ENCODE peak calls at places on chromosomes 7 and 10, in eight cellular contexts. One of them, this sample, is unnamed.

GRCh38 chr7:130998993-130999602 is 265.1 kb upstream of the KLF14 start:
- DNase-seq in naive thymus-derived CD8-positive, alpha-beta T cell: no peak
- DNase-seq in NCI-H1092 treated with DMSO at 0.1 percent for 48 hours: no peak
- DNase-seq in choroid plexus epithelial cell: peak
- DNase-seq in amygdala: no peak
- DNase-seq in activated CD4-positive, alpha-beta T cell treated with anti-CD3 and anti-CD28 coated beads, Interleukin-2, amount 50 U/mL, for 48 hours: no peak
- DNase-seq in COLO829: no peak
- DNase-seq in hepatic stellate cell: no peak
- DNase-seq in this sample: no peak

GRCh38 chr10:102421645-102422585 is 1.3 kb downstream of the FBXL15 start:
- DNase-seq in naive thymus-derived CD8-positive, alpha-beta T cell: no peak
- DNase-seq in NCI-H1092 treated with DMSO at 0.1 percent for 48 hours: no peak
- DNase-seq in choroid plexus epithelial cell: peak
- DNase-seq in amygdala: no peak
- DNase-seq in activated CD4-positive, alpha-beta T cell treated with anti-CD3 and anti-CD28 coated beads, Interleukin-2, amount 50 U/mL, for 48 hours: no peak
- DNase-seq in COLO829: no peak
- DNase-seq in hepatic stellate cell: no peak
- DNase-seq in this sample: peak

GRCh38 chr7:80724249-80724871 is 85.9 kb downstream of the CD36 start:
- DNase-seq in naive thymus-derived CD8-positive, alpha-beta T cell: no peak
- DNase-seq in NCI-H1092 treated with DMSO at 0.1 percent for 48 hours: no peak
- DNase-seq in choroid plexus epithelial cell: peak
- DNase-seq in amygdala: no peak
- DNase-seq in activated CD4-positive, alpha-beta T cell treated with anti-CD3 and anti-CD28 coated beads, Interleukin-2, amount 50 U/mL, for 48 hours: no peak
- DNase-seq in COLO829: no peak
- DNase-seq in hepatic stellate cell: no peak
- DNase-seq in this sample: no peak

GRCh38 chr10:68171539-68172080 is 60.3 kb downstream of the ATOH7 start:
- DNase-seq in naive thymus-derived CD8-positive, alpha-beta T cell: no peak
- DNase-seq in NCI-H1092 treated with DMSO at 0.1 percent for 48 hours: no peak
- DNase-seq in choroid plexus epithelial cell: no peak
- DNase-seq in amygdala: no peak
- DNase-seq in activated CD4-positive, alpha-beta T cell treated with anti-CD3 and anti-CD28 coated beads, Interleukin-2, amount 50 U/mL, for 48 hours: no peak
- DNase-seq in COLO829: no peak
- DNase-seq in hepatic stellate cell: no peak
- DNase-seq in this sample: no peak

GRCh38 chr10:98848361-98848760 is 387.3 kb downstream of the HPSE2 start:
- DNase-seq in naive thymus-derived CD8-positive, alpha-beta T cell: no peak
- DNase-seq in NCI-H1092 treated with DMSO at 0.1 percent for 48 hours: no peak
- DNase-seq in choroid plexus epithelial cell: no peak
- DNase-seq in amygdala: no peak
- DNase-seq in activated CD4-positive, alpha-beta T cell treated with anti-CD3 and anti-CD28 coated beads, Interleukin-2, amount 50 U/mL, for 48 hours: no peak
- DNase-seq in COLO829: no peak
- DNase-seq in hepatic stellate cell: no peak
- DNase-seq in this sample: no peak

GRCh38 chr7:34844401-34844800 is 186.4 kb downstream of the NPSR1 start:
- DNase-seq in naive thymus-derived CD8-positive, alpha-beta T cell: no peak
- DNase-seq in NCI-H1092 treated with DMSO at 0.1 percent for 48 hours: no peak
- DNase-seq in choroid plexus epithelial cell: no peak
- DNase-seq in amygdala: no peak
- DNase-seq in activated CD4-positive, alpha-beta T cell treated with anti-CD3 and anti-CD28 coated beads, Interleukin-2, amount 50 U/mL, for 48 hours: no peak
- DNase-seq in COLO829: no peak
- DNase-seq in hepatic stellate cell: no peak
- DNase-seq in this sample: no peak

GRCh38 chr7:234712-235553 is 42.6 kb downstream of the FAM20C start:
- DNase-seq in naive thymus-derived CD8-positive, alpha-beta T cell: no peak
- DNase-seq in NCI-H1092 treated with DMSO at 0.1 percent for 48 hours: no peak
- DNase-seq in choroid plexus epithelial cell: no peak
- DNase-seq in amygdala: no peak
- DNase-seq in activated CD4-positive, alpha-beta T cell treated with anti-CD3 and anti-CD28 coated beads, Interleukin-2, amount 50 U/mL, for 48 hours: no peak
- DNase-seq in COLO829: no peak
- DNase-seq in hepatic stellate cell: peak
- DNase-seq in this sample: peak

GRCh38 chr10:76786673-76787072 is 850.9 kb downstream of the KCNMA1 start:
- DNase-seq in naive thymus-derived CD8-positive, alpha-beta T cell: no peak
- DNase-seq in NCI-H1092 treated with DMSO at 0.1 percent for 48 hours: no peak
- DNase-seq in choroid plexus epithelial cell: no peak
- DNase-seq in amygdala: no peak
- DNase-seq in activated CD4-positive, alpha-beta T cell treated with anti-CD3 and anti-CD28 coated beads, Interleukin-2, amount 50 U/mL, for 48 hours: no peak
- DNase-seq in COLO829: no peak
- DNase-seq in hepatic stellate cell: no peak
- DNase-seq in this sample: no peak

GRCh38 chr7:37062019-37062418 is 337.7 kb upstream of the AOAH start:
- DNase-seq in naive thymus-derived CD8-positive, alpha-beta T cell: no peak
- DNase-seq in NCI-H1092 treated with DMSO at 0.1 percent for 48 hours: no peak
- DNase-seq in choroid plexus epithelial cell: no peak
- DNase-seq in amygdala: no peak
- DNase-seq in activated CD4-positive, alpha-beta T cell treated with anti-CD3 and anti-CD28 coated beads, Interleukin-2, amount 50 U/mL, for 48 hours: no peak
- DNase-seq in COLO829: no peak
- DNase-seq in hepatic stellate cell: no peak
- DNase-seq in this sample: no peak

GRCh38 chr10:95467162-95467599 is 94.0 kb downstream of the SORBS1 start:
- DNase-seq in naive thymus-derived CD8-positive, alpha-beta T cell: no peak
- DNase-seq in NCI-H1092 treated with DMSO at 0.1 percent for 48 hours: no peak
- DNase-seq in choroid plexus epithelial cell: peak
- DNase-seq in amygdala: no peak
- DNase-seq in activated CD4-positive, alpha-beta T cell treated with anti-CD3 and anti-CD28 coated beads, Interleukin-2, amount 50 U/mL, for 48 hours: no peak
- DNase-seq in COLO829: peak
- DNase-seq in hepatic stellate cell: no peak
- DNase-seq in this sample: peak

GRCh38 chr10:90856964-90857634 is 740 bp downstream of the HTR7 start:
- DNase-seq in naive thymus-derived CD8-positive, alpha-beta T cell: no peak
- DNase-seq in NCI-H1092 treated with DMSO at 0.1 percent for 48 hours: no peak
- DNase-seq in choroid plexus epithelial cell: peak
- DNase-seq in amygdala: no peak
- DNase-seq in activated CD4-positive, alpha-beta T cell treated with anti-CD3 and anti-CD28 coated beads, Interleukin-2, amount 50 U/mL, for 48 hours: no peak
- DNase-seq in COLO829: no peak
- DNase-seq in hepatic stellate cell: no peak
- DNase-seq in this sample: no peak

GRCh38 chr10:60901561-60902235 is 42.3 kb downstream of the RHOBTB1 start:
- DNase-seq in naive thymus-derived CD8-positive, alpha-beta T cell: no peak
- DNase-seq in NCI-H1092 treated with DMSO at 0.1 percent for 48 hours: peak
- DNase-seq in choroid plexus epithelial cell: no peak
- DNase-seq in amygdala: peak
- DNase-seq in activated CD4-positive, alpha-beta T cell treated with anti-CD3 and anti-CD28 coated beads, Interleukin-2, amount 50 U/mL, for 48 hours: no peak
- DNase-seq in COLO829: no peak
- DNase-seq in hepatic stellate cell: no peak
- DNase-seq in this sample: peak

GRCh38 chr10:13567030-13567429 is 19.7 kb upstream of the PRPF18 start:
- DNase-seq in naive thymus-derived CD8-positive, alpha-beta T cell: no peak
- DNase-seq in NCI-H1092 treated with DMSO at 0.1 percent for 48 hours: no peak
- DNase-seq in choroid plexus epithelial cell: peak
- DNase-seq in amygdala: no peak
- DNase-seq in activated CD4-positive, alpha-beta T cell treated with anti-CD3 and anti-CD28 coated beads, Interleukin-2, amount 50 U/mL, for 48 hours: no peak
- DNase-seq in COLO829: no peak
- DNase-seq in hepatic stellate cell: no peak
- DNase-seq in this sample: no peak

GRCh38 chr10:133324198-133324792 is 12.4 kb downstream of the CALY start:
- DNase-seq in naive thymus-derived CD8-positive, alpha-beta T cell: no peak
- DNase-seq in NCI-H1092 treated with DMSO at 0.1 percent for 48 hours: peak
- DNase-seq in choroid plexus epithelial cell: peak
- DNase-seq in amygdala: no peak
- DNase-seq in activated CD4-positive, alpha-beta T cell treated with anti-CD3 and anti-CD28 coated beads, Interleukin-2, amount 50 U/mL, for 48 hours: peak
- DNase-seq in COLO829: peak
- DNase-seq in hepatic stellate cell: peak
- DNase-seq in this sample: peak

GRCh38 chr7:31883761-31884164 is 186.4 kb downstream of the PDE1C start:
- DNase-seq in naive thymus-derived CD8-positive, alpha-beta T cell: no peak
- DNase-seq in NCI-H1092 treated with DMSO at 0.1 percent for 48 hours: peak
- DNase-seq in choroid plexus epithelial cell: peak
- DNase-seq in amygdala: peak
- DNase-seq in activated CD4-positive, alpha-beta T cell treated with anti-CD3 and anti-CD28 coated beads, Interleukin-2, amount 50 U/mL, for 48 hours: no peak
- DNase-seq in COLO829: peak
- DNase-seq in hepatic stellate cell: no peak
- DNase-seq in this sample: no peak

GRCh38 chr10:33341638-33342037 is 7.2 kb upstream of the NRP1 start:
- DNase-seq in naive thymus-derived CD8-positive, alpha-beta T cell: no peak
- DNase-seq in NCI-H1092 treated with DMSO at 0.1 percent for 48 hours: no peak
- DNase-seq in choroid plexus epithelial cell: peak
- DNase-seq in amygdala: no peak
- DNase-seq in activated CD4-positive, alpha-beta T cell treated with anti-CD3 and anti-CD28 coated beads, Interleukin-2, amount 50 U/mL, for 48 hours: no peak
- DNase-seq in COLO829: no peak
- DNase-seq in hepatic stellate cell: no peak
- DNase-seq in this sample: no peak

GRCh38 chr10:21525367-21526183 is at the start of gene SKIDA1:
- DNase-seq in naive thymus-derived CD8-positive, alpha-beta T cell: peak
- DNase-seq in NCI-H1092 treated with DMSO at 0.1 percent for 48 hours: peak
- DNase-seq in choroid plexus epithelial cell: peak
- DNase-seq in amygdala: peak
- DNase-seq in activated CD4-positive, alpha-beta T cell treated with anti-CD3 and anti-CD28 coated beads, Interleukin-2, amount 50 U/mL, for 48 hours: peak
- DNase-seq in COLO829: peak
- DNase-seq in hepatic stellate cell: peak
- DNase-seq in this sample: peak

GRCh38 chr7:1843271-1843861 is 173.3 kb downstream of the ELFN1 start:
- DNase-seq in naive thymus-derived CD8-positive, alpha-beta T cell: no peak
- DNase-seq in NCI-H1092 treated with DMSO at 0.1 percent for 48 hours: no peak
- DNase-seq in choroid plexus epithelial cell: no peak
- DNase-seq in amygdala: no peak
- DNase-seq in activated CD4-positive, alpha-beta T cell treated with anti-CD3 and anti-CD28 coated beads, Interleukin-2, amount 50 U/mL, for 48 hours: no peak
- DNase-seq in COLO829: no peak
- DNase-seq in hepatic stellate cell: no peak
- DNase-seq in this sample: no peak

GRCh38 chr7:64885520-64886240 is 17.4 kb upstream of the ZNF273 start:
- DNase-seq in naive thymus-derived CD8-positive, alpha-beta T cell: no peak
- DNase-seq in NCI-H1092 treated with DMSO at 0.1 percent for 48 hours: no peak
- DNase-seq in choroid plexus epithelial cell: no peak
- DNase-seq in amygdala: no peak
- DNase-seq in activated CD4-positive, alpha-beta T cell treated with anti-CD3 and anti-CD28 coated beads, Interleukin-2, amount 50 U/mL, for 48 hours: no peak
- DNase-seq in COLO829: no peak
- DNase-seq in hepatic stellate cell: peak
- DNase-seq in this sample: no peak

GRCh38 chr7:157250605-157251228 is 86.1 kb upstream of the DNAJB6 start:
- DNase-seq in naive thymus-derived CD8-positive, alpha-beta T cell: peak
- DNase-seq in NCI-H1092 treated with DMSO at 0.1 percent for 48 hours: peak
- DNase-seq in choroid plexus epithelial cell: peak
- DNase-seq in amygdala: no peak
- DNase-seq in activated CD4-positive, alpha-beta T cell treated with anti-CD3 and anti-CD28 coated beads, Interleukin-2, amount 50 U/mL, for 48 hours: peak
- DNase-seq in COLO829: peak
- DNase-seq in hepatic stellate cell: peak
- DNase-seq in this sample: no peak

GRCh38 chr7:44378744-44379143 is 53.4 kb upstream of the CAMK2B start:
- DNase-seq in naive thymus-derived CD8-positive, alpha-beta T cell: no peak
- DNase-seq in NCI-H1092 treated with DMSO at 0.1 percent for 48 hours: no peak
- DNase-seq in choroid plexus epithelial cell: peak
- DNase-seq in amygdala: no peak
- DNase-seq in activated CD4-positive, alpha-beta T cell treated with anti-CD3 and anti-CD28 coated beads, Interleukin-2, amount 50 U/mL, for 48 hours: no peak
- DNase-seq in COLO829: peak
- DNase-seq in hepatic stellate cell: peak
- DNase-seq in this sample: no peak

GRCh38 chr7:39811161-39811614 is 138.9 kb upstream of the CDK13 start:
- DNase-seq in naive thymus-derived CD8-positive, alpha-beta T cell: no peak
- DNase-seq in NCI-H1092 treated with DMSO at 0.1 percent for 48 hours: no peak
- DNase-seq in choroid plexus epithelial cell: peak
- DNase-seq in amygdala: no peak
- DNase-seq in activated CD4-positive, alpha-beta T cell treated with anti-CD3 and anti-CD28 coated beads, Interleukin-2, amount 50 U/mL, for 48 hours: no peak
- DNase-seq in COLO829: peak
- DNase-seq in hepatic stellate cell: peak
- DNase-seq in this sample: no peak

GRCh38 chr7:6078548-6078947 is 47.4 kb downstream of the ANKRD61 start:
- DNase-seq in naive thymus-derived CD8-positive, alpha-beta T cell: no peak
- DNase-seq in NCI-H1092 treated with DMSO at 0.1 percent for 48 hours: no peak
- DNase-seq in choroid plexus epithelial cell: no peak
- DNase-seq in amygdala: no peak
- DNase-seq in activated CD4-positive, alpha-beta T cell treated with anti-CD3 and anti-CD28 coated beads, Interleukin-2, amount 50 U/mL, for 48 hours: no peak
- DNase-seq in COLO829: no peak
- DNase-seq in hepatic stellate cell: no peak
- DNase-seq in this sample: no peak

GRCh38 chr10:70738425-70739121 is 46.6 kb downstream of the TBATA start:
- DNase-seq in naive thymus-derived CD8-positive, alpha-beta T cell: no peak
- DNase-seq in NCI-H1092 treated with DMSO at 0.1 percent for 48 hours: no peak
- DNase-seq in choroid plexus epithelial cell: no peak
- DNase-seq in amygdala: no peak
- DNase-seq in activated CD4-positive, alpha-beta T cell treated with anti-CD3 and anti-CD28 coated beads, Interleukin-2, amount 50 U/mL, for 48 hours: no peak
- DNase-seq in COLO829: no peak
- DNase-seq in hepatic stellate cell: peak
- DNase-seq in this sample: no peak

GRCh38 chr7:101854084-101854865 is 36.8 kb downstream of the CUX1 start:
- DNase-seq in naive thymus-derived CD8-positive, alpha-beta T cell: no peak
- DNase-seq in NCI-H1092 treated with DMSO at 0.1 percent for 48 hours: no peak
- DNase-seq in choroid plexus epithelial cell: no peak
- DNase-seq in amygdala: no peak
- DNase-seq in activated CD4-positive, alpha-beta T cell treated with anti-CD3 and anti-CD28 coated beads, Interleukin-2, amount 50 U/mL, for 48 hours: no peak
- DNase-seq in COLO829: no peak
- DNase-seq in hepatic stellate cell: no peak
- DNase-seq in this sample: no peak

GRCh38 chr10:86918022-86918471 is 39.4 kb downstream of the MMRN2 start:
- DNase-seq in naive thymus-derived CD8-positive, alpha-beta T cell: no peak
- DNase-seq in NCI-H1092 treated with DMSO at 0.1 percent for 48 hours: no peak
- DNase-seq in choroid plexus epithelial cell: peak
- DNase-seq in amygdala: no peak
- DNase-seq in activated CD4-positive, alpha-beta T cell treated with anti-CD3 and anti-CD28 coated beads, Interleukin-2, amount 50 U/mL, for 48 hours: no peak
- DNase-seq in COLO829: no peak
- DNase-seq in hepatic stellate cell: no peak
- DNase-seq in this sample: no peak

GRCh38 chr10:16521311-16522016 is at the start of gene C1QL3:
- DNase-seq in naive thymus-derived CD8-positive, alpha-beta T cell: no peak
- DNase-seq in NCI-H1092 treated with DMSO at 0.1 percent for 48 hours: peak
- DNase-seq in choroid plexus epithelial cell: peak
- DNase-seq in amygdala: no peak
- DNase-seq in activated CD4-positive, alpha-beta T cell treated with anti-CD3 and anti-CD28 coated beads, Interleukin-2, amount 50 U/mL, for 48 hours: peak
- DNase-seq in COLO829: no peak
- DNase-seq in hepatic stellate cell: no peak
- DNase-seq in this sample: no peak

GRCh38 chr10:28595618-28596017 is 62.7 kb downstream of the WAC start:
- DNase-seq in naive thymus-derived CD8-positive, alpha-beta T cell: no peak
- DNase-seq in NCI-H1092 treated with DMSO at 0.1 percent for 48 hours: no peak
- DNase-seq in choroid plexus epithelial cell: peak
- DNase-seq in amygdala: no peak
- DNase-seq in activated CD4-positive, alpha-beta T cell treated with anti-CD3 and anti-CD28 coated beads, Interleukin-2, amount 50 U/mL, for 48 hours: no peak
- DNase-seq in COLO829: no peak
- DNase-seq in hepatic stellate cell: no peak
- DNase-seq in this sample: no peak

GRCh38 chr10:101304316-101304715 is 49.6 kb upstream of the BTRC start:
- DNase-seq in naive thymus-derived CD8-positive, alpha-beta T cell: no peak
- DNase-seq in NCI-H1092 treated with DMSO at 0.1 percent for 48 hours: no peak
- DNase-seq in choroid plexus epithelial cell: no peak
- DNase-seq in amygdala: no peak
- DNase-seq in activated CD4-positive, alpha-beta T cell treated with anti-CD3 and anti-CD28 coated beads, Interleukin-2, amount 50 U/mL, for 48 hours: no peak
- DNase-seq in COLO829: no peak
- DNase-seq in hepatic stellate cell: no peak
- DNase-seq in this sample: no peak

GRCh38 chr7:141262101-141262819 is 188.4 kb downstream of the TMEM178B start:
- DNase-seq in naive thymus-derived CD8-positive, alpha-beta T cell: no peak
- DNase-seq in NCI-H1092 treated with DMSO at 0.1 percent for 48 hours: no peak
- DNase-seq in choroid plexus epithelial cell: peak
- DNase-seq in amygdala: no peak
- DNase-seq in activated CD4-positive, alpha-beta T cell treated with anti-CD3 and anti-CD28 coated beads, Interleukin-2, amount 50 U/mL, for 48 hours: no peak
- DNase-seq in COLO829: peak
- DNase-seq in hepatic stellate cell: no peak
- DNase-seq in this sample: no peak

GRCh38 chr7:42156541-42156865 is 80.5 kb downstream of the GLI3 start:
- DNase-seq in naive thymus-derived CD8-positive, alpha-beta T cell: no peak
- DNase-seq in NCI-H1092 treated with DMSO at 0.1 percent for 48 hours: no peak
- DNase-seq in choroid plexus epithelial cell: no peak
- DNase-seq in amygdala: no peak
- DNase-seq in activated CD4-positive, alpha-beta T cell treated with anti-CD3 and anti-CD28 coated beads, Interleukin-2, amount 50 U/mL, for 48 hours: no peak
- DNase-seq in COLO829: no peak
- DNase-seq in hepatic stellate cell: no peak
- DNase-seq in this sample: no peak

GRCh38 chr10:114303556-114303955 is 64.5 kb downstream of the VWA2 start:
- DNase-seq in naive thymus-derived CD8-positive, alpha-beta T cell: no peak
- DNase-seq in NCI-H1092 treated with DMSO at 0.1 percent for 48 hours: no peak
- DNase-seq in choroid plexus epithelial cell: no peak
- DNase-seq in amygdala: no peak
- DNase-seq in activated CD4-positive, alpha-beta T cell treated with anti-CD3 and anti-CD28 coated beads, Interleukin-2, amount 50 U/mL, for 48 hours: no peak
- DNase-seq in COLO829: no peak
- DNase-seq in hepatic stellate cell: no peak
- DNase-seq in this sample: no peak

GRCh38 chr10:133143546-133143945 is 16.5 kb upstream of the KNDC1 start:
- DNase-seq in naive thymus-derived CD8-positive, alpha-beta T cell: no peak
- DNase-seq in NCI-H1092 treated with DMSO at 0.1 percent for 48 hours: no peak
- DNase-seq in choroid plexus epithelial cell: no peak
- DNase-seq in amygdala: no peak
- DNase-seq in activated CD4-positive, alpha-beta T cell treated with anti-CD3 and anti-CD28 coated beads, Interleukin-2, amount 50 U/mL, for 48 hours: no peak
- DNase-seq in COLO829: no peak
- DNase-seq in hepatic stellate cell: no peak
- DNase-seq in this sample: no peak

GRCh38 chr7:148650232-148650858 is 48.4 kb upstream of the CUL1 start:
- DNase-seq in naive thymus-derived CD8-positive, alpha-beta T cell: no peak
- DNase-seq in NCI-H1092 treated with DMSO at 0.1 percent for 48 hours: no peak
- DNase-seq in choroid plexus epithelial cell: peak
- DNase-seq in amygdala: no peak
- DNase-seq in activated CD4-positive, alpha-beta T cell treated with anti-CD3 and anti-CD28 coated beads, Interleukin-2, amount 50 U/mL, for 48 hours: no peak
- DNase-seq in COLO829: peak
- DNase-seq in hepatic stellate cell: peak
- DNase-seq in this sample: no peak

This sample was measured in Right ventricle myocardium superior.